ENCODE peak calls at places on chromosomes 16 and 17, in six cellular contexts. K is AG09319; B is GM13977; R is stimulated activated CD8-positive, alpha-beta memory T cell treated with anti-CD3 and anti-CD28 coated beads, Interleukin-15, amount 100 ng/mL, for 24 hours; S is psoas muscle; O is anterior cingulate cortex. Y is an unnamed sample.

GRCh38 chr17:57537524-57538410 is 207.3 kb downstream of the CCDC182 start:
- DNase-seq in K (no peak), B (no peak), R (no peak), S (no peak), O (no peak), Y (no peak)

GRCh38 chr17:62073993-62074392 is 8.9 kb upstream of the MED13 start:
- DNase-seq in K (no peak), B (no peak), R (no peak), S (no peak), O (no peak), Y (no peak)

GRCh38 chr17:74008196-74008595 is 195.3 kb upstream of the RPL38 start:
- DNase-seq in K (no peak), B (no peak), R (no peak), S (no peak), O (no peak), Y (no peak)

GRCh38 chr17:82592289-82592683 is 56.0 kb downstream of the WDR45B start:
- DNase-seq in K (no peak), B (no peak), R (no peak), S (no peak), O (no peak), Y (no peak)

GRCh38 chr17:41480581-41480980 is 370 bp downstream of the KRT35 start:
- DNase-seq in K (no peak), B (no peak), R (no peak), S (no peak), O (no peak), Y (no peak)

GRCh38 chr17:72151565-72152391 is 31.0 kb downstream of the SOX9 start:
- DNase-seq in K (no peak), B (no peak), R (no peak), S (peak; percentile 59), O (peak; percentile 28), Y (peak; percentile 65)

GRCh38 chr17:79393358-79394038 is 217.4 kb downstream of the RBFOX3 start:
- DNase-seq in K (peak; percentile 14), B (peak; percentile 88), R (peak; percentile 59), S (peak; percentile 89), O (peak; percentile 69), Y (peak; percentile 83)

GRCh38 chr17:72343911-72344310 is 223.1 kb downstream of the SOX9 start:
- DNase-seq in K (no peak), B (no peak), R (no peak), S (no peak), O (no peak), Y (no peak)

GRCh38 chr17:59830007-59830630 is 62.6 kb downstream of the TUBD1 start:
- DNase-seq in K (no peak), B (no peak), R (no peak), S (peak; percentile 16), O (no peak), Y (peak; percentile 52)

GRCh38 chr16:85047867-85048455 is 20.4 kb downstream of the KIAA0513 start:
- DNase-seq in K (no peak), B (no peak), R (no peak), S (peak; percentile 40), O (no peak), Y (no peak)

GRCh38 chr17:15418781-15419180 is 48.6 kb downstream of the CDRT4 start:
- DNase-seq in K (no peak), B (no peak), R (no peak), S (no peak), O (no peak), Y (no peak)

GRCh38 chr16:23753908-23754593 is 775 bp upstream of the CHP2 start:
- DNase-seq in K (no peak), B (no peak), R (no peak), S (no peak), O (no peak), Y (no peak)

GRCh38 chr16:53502331-53503269 is at the start of gene AKTIP:
- DNase-seq in K (no peak), B (peak; percentile 67), R (no peak), S (peak; percentile 68), O (no peak), Y (peak; percentile 44)

GRCh38 chr16:64278196-64278595 is 843.7 kb downstream of the CDH11 start:
- DNase-seq in K (no peak), B (no peak), R (no peak), S (no peak), O (no peak), Y (no peak)

GRCh38 chr17:13888043-13888442 is 181.3 kb upstream of the COX10 start:
- DNase-seq in K (no peak), B (no peak), R (no peak), S (no peak), O (no peak), Y (peak; percentile 32)

GRCh38 chr16:87143661-87144121 is 173.5 kb downstream of the C16orf95 start:
- DNase-seq in K (no peak), B (no peak), R (no peak), S (no peak), O (no peak), Y (no peak)

GRCh38 chr16:51388516-51388951 is 237.5 kb upstream of the SALL1 start:
- DNase-seq in K (no peak), B (no peak), R (no peak), S (no peak), O (peak; percentile 23), Y (no peak)

GRCh38 chr16:54077412-54077821 is 209.2 kb downstream of the IRX3 start:
- DNase-seq in K (no peak), B (no peak), R (no peak), S (no peak), O (no peak), Y (no peak)

GRCh38 chr16:31472559-31473203 is 729 bp downstream of the TGFB1I1 start:
- DNase-seq in K (peak; percentile 83), B (peak; percentile 66), R (no peak), S (peak; percentile 94), O (no peak), Y (peak; percentile 93)

GRCh38 chr17:19940722-19941464 is 36.7 kb downstream of the AKAP10 start:
- DNase-seq in K (no peak), B (no peak), R (no peak), S (no peak), O (no peak), Y (no peak)

GRCh38 chr17:49572806-49573420 is 2.8 kb upstream of the NXPH3 start:
- DNase-seq in K (no peak), B (no peak), R (no peak), S (peak; percentile 33), O (no peak), Y (no peak)

GRCh38 chr17:80792373-80792781 is 199.3 kb upstream of the CHMP6 start:
- DNase-seq in K (no peak), B (no peak), R (no peak), S (peak; percentile 53), O (no peak), Y (no peak)

GRCh38 chr16:49407873-49408565 is 34.4 kb downstream of the C16orf78 start:
- DNase-seq in K (peak; percentile 31), B (peak; percentile 71), R (peak; percentile 26), S (peak; percentile 93), O (peak; percentile 51), Y (peak; percentile 89)

GRCh38 chr16:55499951-55500350 is 8.9 kb upstream of the LPCAT2 start:
- DNase-seq in K (peak; percentile 95), B (no peak), R (no peak), S (no peak), O (no peak), Y (no peak)

GRCh38 chr17:29124135-29124930 is 55.9 kb downstream of the MYO18A start:
- DNase-seq in K (no peak), B (peak; percentile 79), R (no peak), S (no peak), O (no peak), Y (peak; percentile 36)

GRCh38 chr17:57373756-57374155 is 117.4 kb downstream of the MSI2 start:
- DNase-seq in K (no peak), B (no peak), R (no peak), S (no peak), O (no peak), Y (no peak)

GRCh38 chr16:88638323-88639230 is at the start of gene IL17C:
- DNase-seq in K (no peak), B (no peak), R (no peak), S (no peak), O (no peak), Y (no peak)

GRCh38 chr17:2282297-2282873 is 21.2 kb downstream of the SMG6 start:
- DNase-seq in K (peak; percentile 74), B (peak; percentile 52), R (no peak), S (peak; percentile 59), O (no peak), Y (no peak)

GRCh38 chr17:77382356-77382911 is 241.7 kb downstream of the SEC14L1 start:
- DNase-seq in K (no peak), B (peak; percentile 66), R (no peak), S (no peak), O (no peak), Y (no peak)

GRCh38 chr17:72134560-72135399 is 14.0 kb downstream of the SOX9 start:
- DNase-seq in K (no peak), B (no peak), R (no peak), S (no peak), O (no peak), Y (no peak)

GRCh38 chr17:34107019-34107418 is 148.1 kb upstream of the CCL2 start:
- DNase-seq in K (no peak), B (no peak), R (no peak), S (no peak), O (no peak), Y (no peak)

GRCh38 chr16:20904507-20905079 is 4.0 kb downstream of the LYRM1 start:
- DNase-seq in K (no peak), B (peak; percentile 33), R (no peak), S (no peak), O (no peak), Y (no peak)

GRCh38 chr16:66845791-66846221 is 1.6 kb downstream of the CA7 start:
- DNase-seq in K (no peak), B (no peak), R (no peak), S (no peak), O (peak; percentile 44), Y (no peak)

GRCh38 chr16:10181196-10182162 is 749 bp downstream of the GRIN2A start:
- DNase-seq in K (peak; percentile 34), B (peak; percentile 88), R (peak; percentile 13), S (peak; percentile 61), O (peak; percentile 58), Y (peak; percentile 65)

GRCh38 chr17:81242421-81243332 is 3.6 kb downstream of the NDUFAF8 start:
- DNase-seq in K (no peak), B (no peak), R (no peak), S (no peak), O (no peak), Y (no peak)

GRCh38 chr16:11056090-11056988 is 112.0 kb downstream of the CLEC16A start:
- DNase-seq in K (no peak), B (no peak), R (no peak), S (no peak), O (no peak), Y (no peak)

Y was measured in left cardiac atrium.